ENCODE peak calls at places on chromosomes 16 and 17, in five cellular contexts. R, A, H, Y and J are unnamed samples.

GRCh38 chr17:1460233-1460632 is 4.2 kb upstream of the CRK start:
- DNase-seq in H (peak; percentile 83), Y (no peak), R (peak; percentile 90), A (no peak), J (peak; percentile 94)

GRCh38 chr17:45425984-45426413 is 6.7 kb downstream of the ARHGAP27 start:
- DNase-seq in H (no peak), A (no peak), Y (no peak), R (no peak), J (peak; percentile 47)

GRCh38 chr16:89023151-89023551 is 46.1 kb upstream of the CBFA2T3 start:
- DNase-seq in R (peak; percentile 41), Y (no peak), A (no peak), H (no peak), J (peak; percentile 45)

GRCh38 chr16:3456374-3456773 is 12.9 kb downstream of the NAA60 start:
- DNase-seq in R (no peak), Y (no peak), H (peak; percentile 31), A (no peak), J (no peak)

GRCh38 chr17:81144423-81144781 is 20.9 kb upstream of the PVALEF start:
- DNase-seq in A (no peak), H (no peak), R (no peak), Y (no peak), J (no peak)

GRCh38 chr17:50944902-50945720 is 79.0 kb upstream of the TOB1 start:
- DNase-seq in A (no peak), Y (peak; percentile 37), R (no peak), H (no peak), J (no peak)

GRCh38 chr17:81035389-81036127 is 607 bp downstream of the BAIAP2 start:
- DNase-seq in H (no peak), Y (no peak), R (no peak), A (no peak), J (peak; percentile 80)

GRCh38 chr16:26569793-26570192 is 496.9 kb upstream of the C16orf82 start:
- DNase-seq in A (no peak), R (no peak), Y (peak; percentile 53), H (peak; percentile 5), J (no peak)

GRCh38 chr16:83533193-83533592 is 274.6 kb upstream of the HSBP1 start:
- DNase-seq in A (no peak), Y (no peak), R (no peak), H (no peak), J (no peak)

GRCh38 chr16:280552-280951 is at the start of gene ARHGDIG:
- DNase-seq in H (no peak), R (no peak), A (peak; percentile 86), Y (peak; percentile 54), J (no peak)

DNA sequence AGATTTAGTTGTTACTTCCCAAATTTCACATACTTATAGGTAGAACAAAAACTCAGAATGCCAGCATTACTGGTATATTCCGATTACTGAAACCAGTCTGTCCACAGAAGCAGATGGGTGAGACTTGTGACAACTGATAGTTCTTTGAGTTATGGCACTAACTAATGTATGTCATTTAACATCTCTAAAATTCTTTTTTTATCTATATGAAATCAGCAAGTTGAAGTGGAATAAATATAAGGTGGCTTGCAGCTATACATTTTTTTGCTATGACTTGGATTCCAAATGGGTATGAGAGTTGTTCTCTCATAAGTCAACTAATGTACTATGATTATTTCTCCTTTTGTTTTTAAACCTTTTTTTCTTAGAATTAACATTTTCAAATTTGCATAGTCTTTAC is 69.1 kb downstream of the VMP1 start:
- DNase-seq in Y (no peak), R (no peak), A (no peak), H (no peak), J (no peak)
- H3K4me3 ChIP-seq in Y (no peak overlapping the region), R (no peak overlapping the region), A (no peak overlapping the region), H (no peak overlapping the region), J (no peak overlapping the region)

GRCh38 chr17:18027280-18027679 is 11.7 kb downstream of the ATPAF2 start:
- DNase-seq in Y (no peak), H (no peak), A (no peak), R (no peak), J (no peak)
- H3K27ac ChIP-seq in Y (no peak overlapping the region), H (no peak overlapping the region), A (peak overlapping the region; percentile 71), R (no peak overlapping the region), J (no peak overlapping the region)

DNA sequence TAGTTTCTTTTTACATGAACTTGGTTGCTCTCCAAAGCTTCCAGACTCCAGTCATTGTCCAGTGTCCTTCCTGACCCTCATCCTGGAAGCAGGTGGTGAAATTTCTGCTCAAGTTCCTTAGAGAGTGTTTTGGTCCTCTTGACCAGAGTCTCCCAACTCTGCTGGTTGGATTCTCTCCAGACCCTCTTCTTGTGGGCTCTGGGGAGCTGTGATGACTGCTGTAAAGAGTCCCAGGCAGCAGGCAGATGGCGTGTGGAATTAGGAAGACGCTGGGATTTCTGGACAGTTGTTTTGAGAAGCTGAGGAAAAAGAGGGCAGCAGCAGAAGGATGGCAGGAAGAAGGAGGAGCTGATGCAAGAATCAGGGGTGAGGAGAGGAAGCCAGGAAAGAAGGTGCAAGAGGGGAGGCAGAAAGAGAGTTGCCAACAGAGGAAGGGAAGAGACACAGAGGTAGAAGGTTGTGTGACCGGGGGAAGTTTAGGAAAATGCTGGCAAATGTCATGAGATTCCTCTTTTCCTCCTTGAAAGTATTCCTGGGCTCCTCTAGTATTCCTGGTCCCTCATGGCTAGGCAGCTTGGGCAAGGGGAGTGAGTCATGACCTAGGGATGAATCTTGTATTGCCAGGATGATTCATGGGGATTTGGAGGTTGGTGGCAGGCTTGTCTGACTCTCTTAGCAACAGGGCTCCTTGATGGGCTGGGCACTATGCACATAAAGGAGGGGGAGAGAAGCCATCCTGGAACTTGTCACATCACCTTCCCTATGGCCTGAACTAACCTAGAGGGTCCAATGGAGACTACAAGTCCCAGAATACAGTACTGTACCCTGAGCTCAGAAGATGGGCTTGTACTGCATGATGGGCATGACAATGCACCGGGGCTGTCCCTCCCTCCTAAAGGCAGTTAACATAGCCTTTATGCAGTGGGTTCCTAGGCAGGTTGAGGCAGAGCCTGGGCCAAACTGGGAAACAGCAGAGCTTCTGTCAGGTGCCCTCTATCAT is 1.9 kb upstream of the SEZ6 start:
- DNase-seq in Y (no peak), R (no peak), A (no peak), H (no peak), J (no peak)
- TF ChIP-seq CTCF in Y (no peak), R (no peak), A (no peak), H (no peak), J (no peak)

GRCh38 chr17:34257299-34257985 is 2.4 kb downstream of the CCL2 start:
- DNase-seq in H (no peak), Y (no peak), A (no peak), R (no peak), J (no peak)
- H3K4me3 ChIP-seq in H (peak overlapping the region; percentile 64), Y (no peak overlapping the region), A (peak overlapping the region; percentile 2), R (no peak overlapping the region), J (no peak overlapping the region)

GRCh38 chr17:20010886-20011402 is 1.8 kb downstream of the SPECC1 start:
- DNase-seq in H (no peak), A (no peak), R (no peak), Y (no peak), J (no peak)

GRCh38 chr17:20008242-20009051 is 712 bp upstream of the SPECC1 start:
- DNase-seq in Y (peak; percentile 73), H (peak; percentile 23), R (no peak), A (peak; percentile 66), J (no peak)

GRCh38 chr17:20009302-20010098 is at the start of gene SPECC1:
- DNase-seq in Y (peak; percentile 55), A (peak; percentile 94), R (peak; percentile 69), H (peak; percentile 74), J (peak; percentile 86)

GRCh38 chr17:20010099-20010863 is 1.1 kb downstream of the SPECC1 start:
- DNase-seq in A (peak; percentile 64), H (peak; percentile 32), R (no peak), Y (peak; percentile 66), J (no peak)

DNA sequence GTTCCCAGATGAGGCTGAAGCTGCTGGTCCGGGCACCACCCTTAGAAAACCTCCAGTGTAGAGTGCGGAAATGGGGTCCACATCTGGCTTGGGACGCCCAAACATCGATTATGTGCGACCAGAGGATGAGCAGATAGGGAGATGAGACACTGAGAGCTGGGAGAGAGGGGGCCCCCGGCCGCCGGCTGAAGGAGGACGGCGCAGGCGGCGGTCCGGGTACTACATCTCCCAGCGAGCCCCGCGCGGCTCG is 182 bp upstream of the SPECC1 start:
- DNase-seq in A (no peak), R (peak; percentile 88), Y (peak; percentile 84), H (no peak), J (no peak)
- H3K27ac ChIP-seq in A (peak overlapping the region; percentile 67), R (no peak overlapping the region), Y (no peak overlapping the region), H (peak overlapping the region; percentile 77), J (no peak overlapping the region)

GRCh38 chr16:50549561-50549915 is 1.3 kb downstream of the NKD1 start:
- DNase-seq in R (no peak), H (no peak), Y (no peak), A (no peak), J (no peak)

GRCh38 chr16:50547944-50548658 is at the start of gene NKD1:
- DNase-seq in Y (peak; percentile 80), H (peak; percentile 54), A (peak; percentile 97), R (peak; percentile 85), J (peak; percentile 88)

GRCh38 chr16:50546125-50546524 is 2.1 kb upstream of the NKD1 start:
- DNase-seq in H (no peak), Y (no peak), A (no peak), R (no peak), J (no peak)

GRCh38 chr16:50548659-50549560 is 714 bp downstream of the NKD1 start:
- DNase-seq in R (no peak), A (peak; percentile 74), Y (peak; percentile 32), H (no peak), J (peak; percentile 83)

DNA sequence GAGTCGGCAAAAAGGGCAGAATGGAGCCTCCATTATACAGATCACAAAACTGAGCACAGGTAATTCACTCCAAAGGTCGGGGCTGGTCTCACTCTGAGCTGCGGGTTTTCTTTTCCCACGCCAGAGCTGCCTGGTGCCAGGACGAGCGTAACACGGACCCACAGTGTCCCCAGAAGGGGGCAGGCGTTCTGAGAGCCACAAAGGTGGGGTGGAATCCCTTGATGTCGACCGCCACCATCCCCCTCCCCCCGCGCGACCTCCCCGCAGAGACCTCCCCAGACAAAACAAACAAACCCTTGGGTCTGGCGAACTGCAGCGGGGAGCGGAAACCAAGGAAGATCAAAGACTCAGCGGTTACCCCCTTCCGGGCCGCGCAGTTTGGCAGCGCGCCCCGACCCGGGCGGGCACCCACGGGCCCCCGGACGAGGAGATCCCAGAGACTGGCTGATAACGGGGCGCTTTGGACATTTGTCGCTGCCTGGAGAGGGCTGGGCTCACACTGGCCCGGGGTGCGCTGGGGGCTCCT is 793 bp upstream of the NKD1 start:
- DNase-seq in A (peak; percentile 82), H (no peak), R (no peak), Y (peak; percentile 61), J (no peak)
- TF ChIP-seq CTCF in A (no peak), H (peak; percentile 16), R (peak; percentile 32), Y (peak; percentile 18), J (no peak)

GRCh38 chr16:70392606-70393005 is 45.9 kb downstream of the DDX19A start:
- DNase-seq in A (no peak), R (no peak), H (no peak), Y (no peak), J (no peak)

GRCh38 chr16:70398177-70398743 is 40.6 kb downstream of the ST3GAL2 start:
- DNase-seq in A (no peak), H (no peak), Y (no peak), R (no peak), J (no peak)

GRCh38 chr16:70394853-70395252 is 44.0 kb downstream of the ST3GAL2 start:
- DNase-seq in Y (no peak), R (no peak), H (no peak), A (no peak), J (no peak)

GRCh38 chr16:70396209-70396904 is 42.5 kb downstream of the ST3GAL2 start:
- DNase-seq in A (peak; percentile 91), Y (no peak), R (no peak), H (no peak), J (no peak)

GRCh38 chr16:70395345-70395901 is 43.5 kb downstream of the ST3GAL2 start:
- DNase-seq in H (peak; percentile 59), Y (peak; percentile 90), R (peak; percentile 91), A (peak; percentile 83), J (no peak)
- H3K4me3 ChIP-seq in H (no peak overlapping the region), Y (no peak overlapping the region), R (no peak overlapping the region), A (peak overlapping the region; percentile 29), J (no peak overlapping the region)